ENCODE peak calls at places on chromosomes 7 and 10, in four cellular contexts. I is stimulated activated CD4-positive, alpha-beta T cell treated with anti-CD3 and anti-CD28 coated beads, Interleukin-1b, Interleukin-23, amount 100 ng/mL, for 1 hour; M is retina; X is substantia nigra. B is an unnamed sample.

GRCh38 chr7:114901771-114902170 is 20.1 kb upstream of the MDFIC start:
- DNase-seq in M (no peak), X (no peak), I (no peak), B (no peak)

GRCh38 chr7:148262721-148263229 is 327.8 kb upstream of the C7orf33 start:
- DNase-seq in X (peak), M (peak), I (peak), B (peak)

GRCh38 chr10:109982812-109983211 is 25.0 kb upstream of the ADD3 start:
- DNase-seq in X (no peak), I (no peak), M (no peak), B (no peak)

GRCh38 chr7:94618134-94618533 is 37.8 kb downstream of the SGCE start:
- DNase-seq in X (no peak), M (no peak), I (no peak), B (no peak)

GRCh38 chr7:10998984-10999757 is 25.5 kb downstream of the PHF14 start:
- DNase-seq in M (no peak), X (no peak), I (no peak), B (no peak)

GRCh38 chr7:20651960-20652544 is 36.6 kb downstream of the ABCB5 start:
- DNase-seq in X (no peak), I (no peak), M (no peak), B (no peak)

GRCh38 chr7:126485791-126486190 is 767.0 kb downstream of the GRM8 start:
- DNase-seq in M (no peak), I (no peak), X (no peak), B (no peak)

GRCh38 chr7:110600983-110601382 is 489.9 kb upstream of the LRRN3 start:
- DNase-seq in X (no peak), I (no peak), M (no peak), B (no peak)

GRCh38 chr7:29557954-29558353 is 5.7 kb upstream of the PRR15 start:
- DNase-seq in M (no peak), I (no peak), X (no peak), B (no peak)

GRCh38 chr10:56698506-56698905 is 337.4 kb upstream of the ZWINT start:
- DNase-seq in X (no peak), I (no peak), M (no peak), B (no peak)

GRCh38 chr10:79444243-79445119 is 943 bp downstream of the ZCCHC24 start:
- DNase-seq in M (peak), I (no peak), X (no peak), B (no peak)

GRCh38 chr10:2145486-2145885 is 408.2 kb upstream of the ADARB2 start:
- DNase-seq in I (no peak), M (peak), X (no peak), B (no peak)

GRCh38 chr10:62046522-62047239 is 145.2 kb downstream of the ARID5B start:
- DNase-seq in M (no peak), I (no peak), X (no peak), B (no peak)

GRCh38 chr10:96595741-96596140 is 8.9 kb upstream of the TM9SF3 start:
- DNase-seq in X (no peak), I (no peak), M (no peak), B (no peak)

GRCh38 chr7:71131256-71131752 is 640 bp upstream of the GALNT17 start:
- DNase-seq in I (no peak), M (peak), X (peak), B (no peak)

GRCh38 chr10:63217120-63217605 is 84.0 kb downstream of the NRBF2 start:
- DNase-seq in M (no peak), I (no peak), X (no peak), B (no peak)

GRCh38 chr7:43033369-43033768 is 79.1 kb upstream of the HECW1 start:
- DNase-seq in I (no peak), X (no peak), M (no peak), B (no peak)

GRCh38 chr10:43407576-43408330 is 1.2 kb downstream of the HNRNPF start:
- DNase-seq in M (peak), I (peak), X (peak), B (no peak)

GRCh38 chr10:102422586-102423129 is 2.0 kb downstream of the FBXL15 start:
- DNase-seq in M (peak), X (peak), I (no peak), B (no peak)

GRCh38 chr7:111578754-111579153 is 16.5 kb upstream of the IMMP2L start:
- DNase-seq in X (no peak), I (no peak), M (no peak), B (no peak)

GRCh38 chr10:34709637-34710390 is 105.3 kb downstream of the PARD3 start:
- DNase-seq in M (no peak), X (no peak), I (no peak), B (no peak)

GRCh38 chr10:93762979-93763391 is 5.2 kb downstream of the LGI1 start:
- DNase-seq in I (no peak), M (peak), X (no peak), B (no peak)

GRCh38 chr10:124693801-124694416 is 50.3 kb downstream of the FAM53B start:
- DNase-seq in I (no peak), X (no peak), M (no peak), B (no peak)

GRCh38 chr10:101060951-101061813 is 607 bp upstream of the KAZALD1 start:
- DNase-seq in I (peak), X (peak), M (peak), B (no peak)

B was measured in cerebellar nuclear complex.